ENCODE peak calls at places on chromosomes 13 and 19, in eight cellular contexts. E, F, W, J, M, O, N and C are unnamed samples.

GRCh38 chr19:6232567-6232966 is 47.2 kb downstream of the MLLT1 start:
- DNase-seq in E (no peak), M (no peak), F (no peak), O (peak), N (no peak), J (no peak), W (no peak), C (no peak)

GRCh38 chr19:54420383-54421168 is 5.3 kb downstream of the TTYH1 start:
- DNase-seq in F (no peak), M (peak), O (no peak), W (no peak), J (peak), E (no peak), N (no peak), C (no peak)

GRCh38 chr19:947707-948533 is 22.1 kb downstream of the ARID3A start:
- DNase-seq in O (no peak), J (peak), N (no peak), W (no peak), M (peak), E (no peak), F (peak), C (peak)

GRCh38 chr19:10713317-10713716 is 4.6 kb upstream of the DNM2 start:
- DNase-seq in F (no peak), N (no peak), J (no peak), O (no peak), M (no peak), E (no peak), W (no peak), C (peak)

GRCh38 chr13:110444226-110444653 is 117.3 kb downstream of the RAB20 start:
- DNase-seq in O (peak), M (no peak), E (no peak), N (no peak), F (no peak), W (no peak), J (no peak), C (no peak)

GRCh38 chr19:54320271-54320670 is 7.3 kb upstream of the LILRA5 start:
- DNase-seq in J (no peak), E (no peak), W (no peak), F (no peak), O (no peak), N (no peak), M (no peak), C (no peak)

GRCh38 chr13:98285317-98285716 is 108.2 kb upstream of the RNF113B start:
- DNase-seq in F (no peak), E (no peak), O (peak), W (no peak), J (no peak), N (no peak), M (no peak), C (no peak)

GRCh38 chr13:59744747-59745394 is 418.9 kb downstream of the DIAPH3 start:
- DNase-seq in W (no peak), O (peak), E (no peak), M (no peak), J (no peak), F (no peak), N (no peak), C (no peak)

GRCh38 chr13:32125221-32125621 is 93.6 kb downstream of the FRY start:
- DNase-seq in W (no peak), M (no peak), F (no peak), E (no peak), N (no peak), O (peak), J (no peak), C (no peak)

GRCh38 chr13:91383836-91384235 is 14.6 kb upstream of the GPC5 start:
- DNase-seq in F (no peak), N (no peak), W (no peak), M (no peak), E (no peak), J (no peak), O (no peak), C (no peak)

GRCh38 chr19:10936661-10937084 is 8.1 kb downstream of the TIMM29 start:
- DNase-seq in F (peak), O (peak), M (no peak), W (peak), E (no peak), J (peak), N (no peak), C (peak)

GRCh38 chr19:34402074-34402600 is 2.1 kb upstream of the PDCD2L start:
- DNase-seq in O (no peak), M (no peak), N (no peak), W (no peak), E (no peak), F (peak), J (no peak), C (no peak)

GRCh38 chr19:52942371-52943133 is 19.3 kb upstream of the ZNF888 start:
- DNase-seq in F (peak), O (peak), E (peak), W (peak), J (peak), N (peak), M (peak), C (peak)

GRCh38 chr13:25067054-25067453 is 28.9 kb upstream of the PABPC3 start:
- DNase-seq in W (no peak), N (no peak), E (no peak), F (no peak), M (no peak), O (no peak), J (no peak), C (no peak)

GRCh38 chr19:14383898-14384669 is 2.8 kb downstream of the ADGRE5 start:
- DNase-seq in N (no peak), J (no peak), M (no peak), E (no peak), F (no peak), O (peak), W (no peak), C (peak)

GRCh38 chr13:110528371-110528770 is 33.2 kb downstream of the RAB20 start:
- DNase-seq in M (no peak), J (no peak), E (no peak), N (no peak), W (no peak), F (no peak), O (no peak), C (no peak)

GRCh38 chr13:44822291-44822690 is 167.0 kb downstream of the NUFIP1 start:
- DNase-seq in M (no peak), W (no peak), N (no peak), O (no peak), F (no peak), J (no peak), E (no peak), C (no peak)

GRCh38 chr19:1079566-1080111 is 12.7 kb downstream of the ARHGAP45 start:
- DNase-seq in N (no peak), M (no peak), J (no peak), O (no peak), E (no peak), W (no peak), F (no peak), C (peak)

GRCh38 chr19:41325947-41326706 is 16.2 kb downstream of the CCDC97 start:
- DNase-seq in N (no peak), W (no peak), M (peak), F (no peak), O (peak), E (no peak), J (peak), C (peak)

GRCh38 chr13:41311607-41312500 is 787 bp downstream of the NAA16 start:
- DNase-seq in M (peak), F (peak), W (peak), N (peak), J (peak), E (peak), O (peak), C (peak)

GRCh38 chr13:23848019-23848418 is 41.2 kb downstream of the MIPEP start:
- DNase-seq in N (no peak), J (no peak), M (no peak), W (no peak), E (no peak), O (peak), F (no peak), C (no peak)

GRCh38 chr13:47678201-47678963 is 322.7 kb downstream of the SUCLA2 start:
- DNase-seq in N (no peak), W (no peak), J (no peak), E (no peak), O (peak), M (no peak), F (no peak), C (no peak)

GRCh38 chr19:12885749-12886706 is 973 bp downstream of the KLF1 start:
- DNase-seq in J (no peak), N (no peak), E (no peak), F (no peak), O (no peak), W (no peak), M (no peak), C (no peak)

GRCh38 chr19:4456843-4457653 is 546 bp downstream of the UBXN6 start:
- DNase-seq in J (peak), E (peak), W (no peak), F (peak), M (no peak), O (peak), N (peak), C (peak)

GRCh38 chr19:55117063-55117635 is 288 bp downstream of the PPP1R12C start:
- DNase-seq in N (no peak), J (peak), W (no peak), F (no peak), O (no peak), E (no peak), M (peak), C (peak)

GRCh38 chr13:26299168-26299788 is 45.3 kb downstream of the CDK8 start:
- DNase-seq in N (no peak), O (no peak), E (no peak), M (no peak), W (no peak), J (no peak), F (no peak), C (no peak)

GRCh38 chr13:98508280-98509074 is 68.4 kb downstream of the STK24 start:
- DNase-seq in E (no peak), J (no peak), N (no peak), O (peak), F (no peak), M (no peak), W (no peak), C (no peak)

GRCh38 chr13:112803422-112803821 is 113.6 kb downstream of the ATP11A start:
- DNase-seq in M (no peak), E (no peak), J (no peak), W (no peak), N (no peak), O (no peak), F (no peak), C (no peak)

GRCh38 chr19:42325896-42326771 is 699 bp downstream of the MEGF8 start:
- DNase-seq in F (peak), M (peak), O (no peak), W (no peak), J (no peak), N (no peak), E (no peak), C (no peak)

GRCh38 chr13:78658630-78659449 is at the start of gene OBI1:
- DNase-seq in W (peak), J (peak), O (peak), F (peak), E (peak), M (peak), N (peak), C (peak)
- TF ChIP-seq CTCF in W (no peak), J (no peak), O (no peak), F (no peak), E (no peak), M (no peak), N (no peak), C (no peak)

GRCh38 chr19:8840708-8841107 is 8.5 kb downstream of the MBD3L1 start:
- DNase-seq in E (no peak), O (no peak), W (no peak), M (no peak), J (no peak), N (no peak), F (no peak), C (no peak)
- TF ChIP-seq CTCF in E (no peak), O (no peak), W (no peak), M (no peak), J (no peak), N (no peak), F (no peak), C (no peak)

GRCh38 chr19:35847911-35848310 is 4.4 kb downstream of the NPHS1 start:
- DNase-seq in W (no peak), O (no peak), J (no peak), M (no peak), F (no peak), N (no peak), E (no peak), C (no peak)

GRCh38 chr19:35843676-35844481 is 8.4 kb downstream of the NPHS1 start:
- DNase-seq in M (no peak), J (peak), N (no peak), E (no peak), W (no peak), O (no peak), F (peak), C (peak)

GRCh38 chr19:35845215-35846037 is 6.9 kb downstream of the NPHS1 start:
- DNase-seq in M (no peak), F (no peak), W (no peak), O (no peak), N (no peak), J (peak), E (no peak), C (peak)

GRCh38 chr19:35844482-35845214 is 7.7 kb downstream of the NPHS1 start:
- DNase-seq in F (no peak), N (no peak), J (no peak), O (no peak), M (no peak), E (no peak), W (no peak), C (no peak)

GRCh38 chr19:35846038-35846668 is 6.2 kb downstream of the NPHS1 start:
- DNase-seq in M (no peak), E (no peak), N (no peak), F (no peak), O (no peak), W (no peak), J (peak), C (no peak)
- TF ChIP-seq CTCF in M (no peak), E (no peak), N (no peak), F (no peak), O (no peak), W (no peak), J (peak), C (no peak)

DNA sequence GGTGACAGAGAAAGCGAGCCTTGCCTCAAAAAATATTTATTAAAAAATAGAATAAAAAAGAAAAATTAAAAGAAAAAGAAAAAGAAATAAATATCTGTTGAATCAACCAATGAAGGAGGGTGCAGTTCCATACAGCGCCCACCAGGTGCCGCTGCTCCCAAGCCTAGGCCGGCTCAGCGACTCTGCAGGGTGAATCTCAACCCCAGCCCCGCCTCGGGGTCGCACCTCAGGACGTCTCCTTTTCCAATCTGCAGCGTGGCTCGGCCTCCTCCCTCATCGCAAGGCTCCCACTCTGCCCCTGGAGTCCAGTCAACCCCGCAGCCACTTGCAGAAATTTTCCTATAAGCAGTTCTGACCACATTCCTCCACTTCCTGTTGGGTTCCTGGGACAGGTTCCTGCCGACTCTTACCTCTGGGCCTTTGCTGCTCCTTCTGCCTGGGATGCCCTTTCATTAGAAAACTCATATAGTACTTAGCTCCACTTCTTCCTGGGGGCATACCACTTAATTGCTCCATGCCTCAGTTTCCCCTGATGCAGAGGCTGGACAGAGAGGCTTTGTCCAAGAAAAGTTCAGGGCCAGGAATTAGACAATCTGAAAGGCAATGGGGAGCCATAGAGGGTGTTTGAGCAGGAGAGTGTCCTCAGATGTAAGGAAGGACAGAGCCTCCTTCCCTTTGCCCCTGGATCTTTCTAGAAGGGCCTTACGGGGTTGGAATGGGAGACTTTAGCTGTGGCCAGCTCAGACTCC is 24.3 kb downstream of the NFILZ start:
- DNase-seq in F (peak), J (peak), M (peak), E (peak), N (peak), O (peak), W (no peak), C (peak)
- TF ChIP-seq CTCF in F (peak), J (peak), M (peak), E (peak), N (peak), O (peak), W (peak), C (peak)

GRCh38 chr13:108084840-108085239 is 130.5 kb downstream of the LIG4 start:
- DNase-seq in E (no peak), O (no peak), N (no peak), J (no peak), M (no peak), F (no peak), W (no peak), C (no peak)
- TF ChIP-seq CTCF in E (no peak), O (no peak), N (no peak), J (no peak), M (no peak), F (no peak), W (no peak), C (no peak)

DNA sequence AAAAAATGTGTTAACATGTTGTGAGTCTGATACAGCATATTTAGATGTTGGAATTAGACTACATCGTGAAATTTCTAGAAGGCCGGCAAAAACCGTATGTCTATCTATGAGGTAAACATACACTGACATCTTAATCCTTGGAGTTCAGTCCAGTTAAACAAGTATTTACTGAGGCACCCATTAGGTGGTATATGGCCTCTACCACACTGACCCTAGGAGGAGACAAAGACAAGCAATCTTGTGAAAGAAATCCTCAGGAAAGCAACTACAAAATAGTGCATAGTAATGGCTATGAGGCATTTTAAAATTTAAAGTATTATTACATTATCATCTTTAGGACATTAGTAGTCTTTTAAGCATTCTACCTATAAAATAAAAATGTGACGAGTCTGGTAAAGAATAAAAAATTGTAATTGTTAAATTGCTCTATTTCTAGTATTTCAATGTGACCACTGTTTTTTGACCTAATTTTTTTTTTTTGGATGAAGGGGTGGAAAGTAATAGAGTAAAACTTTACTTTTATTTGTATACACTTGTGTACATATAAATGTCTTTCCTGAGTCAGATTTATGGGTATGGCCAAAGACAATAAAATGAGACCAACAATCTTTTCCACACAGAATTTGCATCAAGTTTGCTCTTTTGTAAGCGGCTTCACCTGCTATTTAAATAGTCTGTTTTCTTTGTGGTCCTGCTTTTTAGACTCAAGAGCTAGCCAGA is 50.5 kb downstream of the KATNAL1 start:
- DNase-seq in J (no peak), W (no peak), E (no peak), N (no peak), M (no peak), F (no peak), O (peak), C (no peak)
- TF ChIP-seq CTCF in J (no peak), W (no peak), E (no peak), N (no peak), M (no peak), F (no peak), O (peak), C (no peak)

DNA sequence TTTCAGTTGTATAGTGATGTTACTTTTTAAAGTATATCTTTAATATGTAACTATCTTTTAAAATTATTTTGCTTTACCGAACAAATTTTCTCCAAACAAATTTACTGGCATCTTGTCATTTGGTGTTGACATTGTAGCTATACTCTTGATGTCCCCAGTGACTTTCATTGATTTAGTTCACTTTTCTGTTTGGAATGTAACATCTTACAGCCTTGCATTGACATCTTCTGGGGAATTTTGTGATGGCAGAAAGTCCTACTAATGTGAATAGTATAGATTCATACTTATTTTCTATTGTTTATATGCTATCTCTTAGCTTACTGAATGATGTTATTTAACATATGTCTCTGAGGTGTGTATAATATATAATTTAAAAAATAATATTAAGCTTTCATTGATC is 800.9 kb upstream of the ATXN8OS start:
- DNase-seq in E (no peak), J (no peak), F (no peak), O (no peak), N (no peak), M (no peak), W (no peak), C (no peak)
- TF ChIP-seq CTCF in E (no peak), J (no peak), F (no peak), O (no peak), N (no peak), M (no peak), W (no peak), C (no peak)